ENCODE peak calls at places on chromosomes 11 and 22, in nine cellular contexts. One of them, this sample, is unnamed.

GRCh38 chr11:2434506-2435255 is 9.6 kb downstream of the TRPM5 start:
- DNase-seq in IMR-90: no peak
- DNase-seq in suprapubic skin: peak; percentile 13
- DNase-seq in Peyer's patch: no peak
- DNase-seq in brain microvascular endothelial cell: no peak
- DNase-seq in epithelial cell of esophagus: no peak
- DNase-seq in foreskin fibroblast: no peak
- DNase-seq in GM12864: no peak
- DNase-seq in nephron progenitor cell: no peak
- DNase-seq in this sample: no peak

GRCh38 chr11:95680169-95680929 is 109.2 kb downstream of the FAM76B start:
- DNase-seq in brain microvascular endothelial cell: peak; percentile 61
- DNase-seq in suprapubic skin: no peak
- DNase-seq in epithelial cell of esophagus: peak; percentile 55
- DNase-seq in Peyer's patch: no peak
- DNase-seq in foreskin fibroblast: peak; percentile 24
- DNase-seq in nephron progenitor cell: no peak
- DNase-seq in GM12864: no peak
- DNase-seq in IMR-90: peak; percentile 85
- DNase-seq in this sample: no peak

GRCh38 chr22:50688448-50688847 is 15.8 kb downstream of the SHANK3 start:
- DNase-seq in nephron progenitor cell: no peak
- DNase-seq in GM12864: no peak
- DNase-seq in Peyer's patch: no peak
- DNase-seq in brain microvascular endothelial cell: no peak
- DNase-seq in suprapubic skin: no peak
- DNase-seq in IMR-90: no peak
- DNase-seq in foreskin fibroblast: no peak
- DNase-seq in epithelial cell of esophagus: no peak
- DNase-seq in this sample: no peak

GRCh38 chr11:31827458-31828206 is 16.5 kb upstream of the PAX6 start:
- DNase-seq in Peyer's patch: no peak
- DNase-seq in nephron progenitor cell: no peak
- DNase-seq in brain microvascular endothelial cell: no peak
- DNase-seq in GM12864: no peak
- DNase-seq in IMR-90: peak; percentile 56
- DNase-seq in suprapubic skin: no peak
- DNase-seq in foreskin fibroblast: no peak
- DNase-seq in epithelial cell of esophagus: no peak
- DNase-seq in this sample: no peak

GRCh38 chr11:134230339-134230738 is 5.9 kb downstream of the VPS26B start:
- DNase-seq in epithelial cell of esophagus: no peak
- DNase-seq in IMR-90: no peak
- DNase-seq in suprapubic skin: no peak
- DNase-seq in GM12864: no peak
- DNase-seq in nephron progenitor cell: no peak
- DNase-seq in brain microvascular endothelial cell: no peak
- DNase-seq in Peyer's patch: no peak
- DNase-seq in foreskin fibroblast: no peak
- DNase-seq in this sample: no peak

GRCh38 chr11:36350137-36350513 is 54.0 kb downstream of the PRR5L start:
- DNase-seq in foreskin fibroblast: no peak
- DNase-seq in nephron progenitor cell: no peak
- DNase-seq in suprapubic skin: no peak
- DNase-seq in IMR-90: no peak
- DNase-seq in Peyer's patch: no peak
- DNase-seq in epithelial cell of esophagus: no peak
- DNase-seq in brain microvascular endothelial cell: no peak
- DNase-seq in GM12864: no peak
- DNase-seq in this sample: peak; percentile 14

GRCh38 chr22:30025187-30025586 is 55.1 kb upstream of the HORMAD2 start:
- DNase-seq in nephron progenitor cell: no peak
- DNase-seq in foreskin fibroblast: no peak
- DNase-seq in epithelial cell of esophagus: peak; percentile 50
- DNase-seq in Peyer's patch: no peak
- DNase-seq in GM12864: no peak
- DNase-seq in brain microvascular endothelial cell: no peak
- DNase-seq in suprapubic skin: no peak
- DNase-seq in IMR-90: no peak
- DNase-seq in this sample: no peak

GRCh38 chr11:5004429-5005274 is 10.0 kb downstream of the OR51L1 start:
- DNase-seq in epithelial cell of esophagus: peak; percentile 71
- DNase-seq in foreskin fibroblast: peak; percentile 1
- DNase-seq in GM12864: peak; percentile 12
- DNase-seq in suprapubic skin: no peak
- DNase-seq in Peyer's patch: no peak
- DNase-seq in nephron progenitor cell: peak; percentile 65
- DNase-seq in IMR-90: peak; percentile 61
- DNase-seq in brain microvascular endothelial cell: peak; percentile 68
- DNase-seq in this sample: peak; percentile 49

GRCh38 chr11:32960553-32961164 is 55.0 kb upstream of the DEPDC7 start:
- DNase-seq in nephron progenitor cell: no peak
- DNase-seq in brain microvascular endothelial cell: no peak
- DNase-seq in Peyer's patch: no peak
- DNase-seq in IMR-90: peak; percentile 71
- DNase-seq in epithelial cell of esophagus: peak; percentile 63
- DNase-seq in GM12864: peak; percentile 16
- DNase-seq in suprapubic skin: no peak
- DNase-seq in foreskin fibroblast: peak; percentile 33
- DNase-seq in this sample: no peak

GRCh38 chr11:102244681-102245409 is 72.4 kb upstream of the BIRC3 start:
- DNase-seq in IMR-90: peak; percentile 87
- DNase-seq in foreskin fibroblast: peak; percentile 92
- DNase-seq in brain microvascular endothelial cell: peak; percentile 84
- DNase-seq in epithelial cell of esophagus: peak; percentile 94
- DNase-seq in Peyer's patch: no peak
- DNase-seq in nephron progenitor cell: no peak
- DNase-seq in GM12864: no peak
- DNase-seq in suprapubic skin: no peak
- DNase-seq in this sample: no peak

GRCh38 chr22:42169055-42169469 is 38.5 kb upstream of the CYP2D6 start:
- DNase-seq in Peyer's patch: peak; percentile 73
- DNase-seq in foreskin fibroblast: no peak
- DNase-seq in GM12864: peak; percentile 48
- DNase-seq in suprapubic skin: no peak
- DNase-seq in IMR-90: peak; percentile 70
- DNase-seq in epithelial cell of esophagus: peak; percentile 45
- DNase-seq in nephron progenitor cell: peak; percentile 83
- DNase-seq in brain microvascular endothelial cell: peak; percentile 71
- DNase-seq in this sample: peak; percentile 73

GRCh38 chr22:19889951-19890350 is 35.3 kb upstream of the GNB1L start:
- DNase-seq in GM12864: no peak
- DNase-seq in IMR-90: no peak
- DNase-seq in nephron progenitor cell: no peak
- DNase-seq in suprapubic skin: peak; percentile 55
- DNase-seq in Peyer's patch: no peak
- DNase-seq in brain microvascular endothelial cell: no peak
- DNase-seq in foreskin fibroblast: no peak
- DNase-seq in epithelial cell of esophagus: no peak
- DNase-seq in this sample: no peak

GRCh38 chr11:821513-822371 is 3.0 kb downstream of the PNPLA2 start:
- DNase-seq in foreskin fibroblast: no peak
- DNase-seq in brain microvascular endothelial cell: no peak
- DNase-seq in Peyer's patch: no peak
- DNase-seq in GM12864: no peak
- DNase-seq in suprapubic skin: no peak
- DNase-seq in nephron progenitor cell: no peak
- DNase-seq in IMR-90: no peak
- DNase-seq in epithelial cell of esophagus: no peak
- DNase-seq in this sample: no peak

GRCh38 chr22:46149493-46149997 is 781 bp upstream of the PPARA start:
- DNase-seq in suprapubic skin: no peak
- DNase-seq in brain microvascular endothelial cell: no peak
- DNase-seq in Peyer's patch: peak; percentile 42
- DNase-seq in IMR-90: no peak
- DNase-seq in GM12864: no peak
- DNase-seq in nephron progenitor cell: peak; percentile 57
- DNase-seq in foreskin fibroblast: no peak
- DNase-seq in epithelial cell of esophagus: no peak
- DNase-seq in this sample: peak; percentile 84

GRCh38 chr11:118581057-118581456 is 8.8 kb downstream of the ARCN1 start:
- DNase-seq in suprapubic skin: no peak
- DNase-seq in GM12864: no peak
- DNase-seq in nephron progenitor cell: no peak
- DNase-seq in epithelial cell of esophagus: no peak
- DNase-seq in foreskin fibroblast: no peak
- DNase-seq in brain microvascular endothelial cell: no peak
- DNase-seq in Peyer's patch: no peak
- DNase-seq in IMR-90: no peak
- DNase-seq in this sample: no peak
- TF ChIP-seq CTCF in suprapubic skin: no peak
- TF ChIP-seq CTCF in GM12864: no peak
- TF ChIP-seq CTCF in nephron progenitor cell: no peak
- TF ChIP-seq CTCF in epithelial cell of esophagus: no peak
- TF ChIP-seq CTCF in foreskin fibroblast: no peak
- TF ChIP-seq CTCF in brain microvascular endothelial cell: no peak
- TF ChIP-seq CTCF in Peyer's patch: no peak
- TF ChIP-seq CTCF in IMR-90: no peak
- TF ChIP-seq CTCF in this sample: no peak

DNA sequence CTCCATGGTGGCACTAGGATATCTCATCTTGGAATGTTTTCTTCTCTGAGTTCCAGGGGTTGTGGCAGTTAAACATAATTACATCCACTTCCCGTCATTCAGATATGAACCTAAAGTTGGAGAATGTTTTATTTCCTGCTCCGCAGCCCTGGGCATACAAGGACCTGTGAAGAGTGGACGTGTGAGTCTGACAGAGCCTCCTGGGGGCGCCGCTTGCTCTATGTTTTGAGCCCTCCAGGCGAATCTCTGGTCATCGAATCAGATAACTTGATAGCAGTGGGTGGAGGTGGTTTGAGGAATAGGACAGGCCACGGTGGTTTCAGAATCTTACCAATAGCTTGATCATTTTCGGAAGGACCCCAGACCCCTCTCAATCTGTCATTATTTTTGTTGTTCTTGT is 174.2 kb downstream of the NTM start:
- DNase-seq in epithelial cell of esophagus: no peak
- DNase-seq in Peyer's patch: no peak
- DNase-seq in suprapubic skin: no peak
- DNase-seq in brain microvascular endothelial cell: no peak
- DNase-seq in foreskin fibroblast: no peak
- DNase-seq in IMR-90: no peak
- DNase-seq in nephron progenitor cell: no peak
- DNase-seq in GM12864: no peak
- DNase-seq in this sample: no peak
- TF ChIP-seq CTCF in epithelial cell of esophagus: no peak
- TF ChIP-seq CTCF in Peyer's patch: no peak
- TF ChIP-seq CTCF in suprapubic skin: no peak
- TF ChIP-seq CTCF in brain microvascular endothelial cell: peak; percentile 16
- TF ChIP-seq CTCF in foreskin fibroblast: no peak
- TF ChIP-seq CTCF in IMR-90: no peak
- TF ChIP-seq CTCF in nephron progenitor cell: peak; percentile 6
- TF ChIP-seq CTCF in GM12864: no peak
- TF ChIP-seq CTCF in this sample: no peak

DNA sequence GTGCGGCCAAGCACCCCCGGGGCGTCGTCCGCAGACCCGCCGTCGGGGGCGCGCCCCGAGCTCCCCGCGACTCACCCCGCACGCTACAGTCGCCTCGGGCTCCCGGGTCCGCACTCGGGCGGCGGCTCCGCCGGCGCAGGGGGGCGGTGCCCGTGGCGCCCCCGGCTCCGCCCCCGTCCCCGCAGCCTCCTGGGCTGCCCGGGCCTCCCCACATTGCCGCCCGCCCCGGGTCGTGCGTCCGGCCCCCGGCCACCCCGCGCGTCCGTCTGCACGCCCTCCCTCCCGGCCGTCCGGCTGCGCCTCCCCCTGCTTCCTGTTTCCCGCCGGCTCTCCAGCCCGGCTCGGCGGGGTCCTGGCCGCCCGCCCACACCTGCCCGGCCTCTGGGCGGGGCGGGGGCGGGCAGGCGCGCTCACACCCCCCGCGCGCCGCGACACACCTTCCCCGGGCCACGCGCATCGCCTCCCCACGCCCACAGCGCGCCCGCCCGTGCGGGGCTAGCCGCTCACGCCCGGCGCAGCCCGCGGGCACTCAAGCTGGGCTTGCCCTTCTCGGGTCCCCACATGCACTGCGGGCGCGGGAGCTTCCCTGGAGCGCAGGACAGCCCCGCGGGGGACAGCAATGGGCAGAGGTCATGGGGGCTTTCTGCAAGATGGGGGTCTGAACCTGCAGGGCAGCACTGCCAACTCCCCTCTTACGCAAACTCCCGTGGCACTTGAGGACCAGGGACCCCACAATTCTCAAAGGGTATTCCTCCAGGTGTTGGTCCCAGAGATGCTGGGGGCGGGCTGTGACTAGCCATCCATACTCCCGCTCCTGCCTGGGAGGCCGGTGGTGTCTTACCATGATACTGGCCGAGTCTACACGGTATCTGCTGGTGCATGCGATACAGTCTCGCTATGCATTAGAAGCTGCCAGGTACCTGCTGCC is at the start of gene CARD10:
- DNase-seq in brain microvascular endothelial cell: no peak
- DNase-seq in GM12864: no peak
- DNase-seq in epithelial cell of esophagus: peak; percentile 43
- DNase-seq in foreskin fibroblast: no peak
- DNase-seq in Peyer's patch: no peak
- DNase-seq in nephron progenitor cell: peak; percentile 64
- DNase-seq in suprapubic skin: no peak
- DNase-seq in IMR-90: no peak
- DNase-seq in this sample: peak; percentile 62
- TF ChIP-seq CTCF in brain microvascular endothelial cell: no peak
- TF ChIP-seq CTCF in GM12864: no peak
- TF ChIP-seq CTCF in epithelial cell of esophagus: no peak
- TF ChIP-seq CTCF in foreskin fibroblast: no peak
- TF ChIP-seq CTCF in Peyer's patch: no peak
- TF ChIP-seq CTCF in nephron progenitor cell: no peak
- TF ChIP-seq CTCF in suprapubic skin: no peak
- TF ChIP-seq CTCF in IMR-90: no peak
- TF ChIP-seq CTCF in this sample: no peak

GRCh38 chr11:114379394-114380069 is 20.8 kb downstream of the C11orf71 start:
- DNase-seq in suprapubic skin: no peak
- DNase-seq in GM12864: no peak
- DNase-seq in Peyer's patch: no peak
- DNase-seq in IMR-90: no peak
- DNase-seq in epithelial cell of esophagus: no peak
- DNase-seq in brain microvascular endothelial cell: no peak
- DNase-seq in nephron progenitor cell: no peak
- DNase-seq in foreskin fibroblast: no peak
- DNase-seq in this sample: no peak
- TF ChIP-seq CTCF in suprapubic skin: no peak
- TF ChIP-seq CTCF in GM12864: no peak
- TF ChIP-seq CTCF in Peyer's patch: no peak
- TF ChIP-seq CTCF in IMR-90: no peak
- TF ChIP-seq CTCF in epithelial cell of esophagus: no peak
- TF ChIP-seq CTCF in brain microvascular endothelial cell: no peak
- TF ChIP-seq CTCF in nephron progenitor cell: no peak
- TF ChIP-seq CTCF in foreskin fibroblast: no peak
- TF ChIP-seq CTCF in this sample: no peak

GRCh38 chr11:120564573-120565301 is 53.2 kb downstream of the GRIK4 start:
- DNase-seq in Peyer's patch: peak; percentile 16
- DNase-seq in nephron progenitor cell: peak; percentile 73
- DNase-seq in foreskin fibroblast: peak; percentile 38
- DNase-seq in epithelial cell of esophagus: peak; percentile 35
- DNase-seq in brain microvascular endothelial cell: peak; percentile 67
- DNase-seq in suprapubic skin: no peak
- DNase-seq in GM12864: peak; percentile 39
- DNase-seq in IMR-90: peak; percentile 75
- DNase-seq in this sample: no peak
- TF ChIP-seq CTCF in Peyer's patch: no peak
- TF ChIP-seq CTCF in nephron progenitor cell: no peak
- TF ChIP-seq CTCF in foreskin fibroblast: peak; percentile 29
- TF ChIP-seq CTCF in epithelial cell of esophagus: no peak
- TF ChIP-seq CTCF in brain microvascular endothelial cell: peak; percentile 32
- TF ChIP-seq CTCF in suprapubic skin: no peak
- TF ChIP-seq CTCF in GM12864: peak; percentile 15
- TF ChIP-seq CTCF in IMR-90: peak; percentile 40
- TF ChIP-seq CTCF in this sample: no peak

GRCh38 chr11:27705873-27706820 is 5.9 kb upstream of the BDNF start:
- DNase-seq in Peyer's patch: no peak
- DNase-seq in nephron progenitor cell: peak; percentile 46
- DNase-seq in IMR-90: peak; percentile 64
- DNase-seq in epithelial cell of esophagus: peak; percentile 43
- DNase-seq in GM12864: no peak
- DNase-seq in foreskin fibroblast: no peak
- DNase-seq in brain microvascular endothelial cell: no peak
- DNase-seq in suprapubic skin: no peak
- DNase-seq in this sample: no peak
- TF ChIP-seq CTCF in Peyer's patch: peak; percentile 56
- TF ChIP-seq CTCF in nephron progenitor cell: peak; percentile 68
- TF ChIP-seq CTCF in IMR-90: peak; percentile 48
- TF ChIP-seq CTCF in epithelial cell of esophagus: peak; percentile 79
- TF ChIP-seq CTCF in GM12864: peak; percentile 80
- TF ChIP-seq CTCF in foreskin fibroblast: peak; percentile 57
- TF ChIP-seq CTCF in brain microvascular endothelial cell: peak; percentile 81
- TF ChIP-seq CTCF in suprapubic skin: no peak
- TF ChIP-seq CTCF in this sample: peak; percentile 66